ENCODE peak calls at places on chromosomes 3 and 15, in eight cellular contexts. K is caudate nucleus; W is GM12891; O is substantia nigra; Z is CD8-positive, alpha-beta memory T cell; J is activated T-cell treated with anti-CD3 and anti-CD28 coated beads, Interleukin-2, amount 50 U/mL, for 72 hours; F is GM10248; Q is AML-193. C is an unnamed sample.

GRCh38 chr3:151751161-151751560 is 17.4 kb downstream of the AADACL2 start:
- DNase-seq in K (no peak), W (no peak), O (no peak), Z (no peak), J (no peak), F (no peak), Q (peak), C (no peak)

GRCh38 chr3:69871256-69871655 is 128.3 kb upstream of the SAMMSON start:
- DNase-seq in K (no peak), W (no peak), O (no peak), Z (no peak), J (no peak), F (no peak), Q (no peak), C (no peak)

GRCh38 chr15:63049747-63050439 is 7.3 kb downstream of the TPM1 start:
- DNase-seq in K (no peak), W (no peak), O (no peak), Z (no peak), J (no peak), F (no peak), Q (no peak), C (no peak)

GRCh38 chr3:48748754-48749153 is 31.7 kb upstream of the IP6K2 start:
- DNase-seq in K (no peak), W (no peak), O (peak), Z (no peak), J (no peak), F (no peak), Q (no peak), C (no peak)

GRCh38 chr3:4302747-4303146 is 422 bp upstream of the SETMAR start:
- DNase-seq in K (no peak), W (no peak), O (no peak), Z (no peak), J (no peak), F (peak), Q (no peak), C (no peak)

GRCh38 chr3:168063122-168063521 is 32.6 kb downstream of the GOLIM4 start:
- DNase-seq in K (no peak), W (no peak), O (no peak), Z (no peak), J (no peak), F (no peak), Q (no peak), C (no peak)

GRCh38 chr3:50352762-50353161 is 2.1 kb downstream of the CYB561D2 start:
- DNase-seq in K (no peak), W (no peak), O (no peak), Z (no peak), J (no peak), F (no peak), Q (peak), C (no peak)

GRCh38 chr3:124816206-124816605 is 71.0 kb downstream of the ITGB5 start:
- DNase-seq in K (no peak), W (no peak), O (no peak), Z (no peak), J (no peak), F (no peak), Q (no peak), C (no peak)

GRCh38 chr3:73143821-73144237 is 82.4 kb downstream of the EBLN2 start:
- DNase-seq in K (no peak), W (no peak), O (no peak), Z (no peak), J (no peak), F (no peak), Q (no peak), C (no peak)

GRCh38 chr3:128282392-128283196 is 129.3 kb downstream of the EEFSEC start:
- DNase-seq in K (peak), W (no peak), O (peak), Z (no peak), J (no peak), F (no peak), Q (no peak), C (no peak)

GRCh38 chr3:148629006-148629405 is 68.7 kb upstream of the AGTR1 start:
- DNase-seq in K (no peak), W (no peak), O (no peak), Z (no peak), J (no peak), F (no peak), Q (no peak), C (no peak)

GRCh38 chr3:172277151-172277652 is 171.1 kb downstream of the GHSR start:
- DNase-seq in K (no peak), W (no peak), O (no peak), Z (no peak), J (no peak), F (no peak), Q (no peak), C (no peak)

GRCh38 chr15:33720952-33721351 is 247.3 kb upstream of the CHRM5 start:
- DNase-seq in K (no peak), W (no peak), O (no peak), Z (no peak), J (no peak), F (no peak), Q (no peak), C (no peak)

GRCh38 chr3:119894195-119894594 is 112.3 kb downstream of the NR1I2 start:
- DNase-seq in K (no peak), W (no peak), O (no peak), Z (no peak), J (no peak), F (no peak), Q (peak), C (no peak)

GRCh38 chr3:20511863-20512262 is 325.9 kb upstream of the SGO1 start:
- DNase-seq in K (no peak), W (peak), O (no peak), Z (no peak), J (no peak), F (peak), Q (peak), C (no peak)

GRCh38 chr3:146895026-146895749 is 290.0 kb upstream of the PLSCR5 start:
- DNase-seq in K (no peak), W (no peak), O (no peak), Z (no peak), J (no peak), F (no peak), Q (no peak), C (no peak)

GRCh38 chr15:66893294-66893693 is 172.1 kb upstream of the SMAD3 start:
- DNase-seq in K (no peak), W (no peak), O (no peak), Z (no peak), J (no peak), F (no peak), Q (no peak), C (no peak)

C was measured in effector CD4-positive, alpha-beta T cell.